ENCODE peak calls at places on chromosomes 12 and 14, in nine cellular contexts. G is stromal cell of bone marrow; T is AG08395; K is activated CD4-positive, alpha-beta T cell treated with anti-CD3 and anti-CD28 coated beads, Interleukin-2, amount 50 U/mL, for 4 hours; I is DMS153; S is HT1080; C is IMR-90; V is frontal cortex; Z is fibroblast of villous mesenchyme. O is an unnamed sample.

GRCh38 chr14:97723834-97724770 is 926.9 kb downstream of the VRK1 start:
- DNase-seq in V (no peak), C (no peak), G (no peak), I (no peak), K (no peak), Z (no peak), S (peak; percentile 26), T (no peak), O (no peak)

GRCh38 chr12:86137936-86138335 is 118.3 kb downstream of the MGAT4C start:
- DNase-seq in G (peak; percentile 58), S (peak; percentile 81), I (no peak), T (no peak), V (no peak), C (peak; percentile 73), Z (peak; percentile 6), K (no peak), O (peak; percentile 80)

GRCh38 chr12:52252728-52253328 is 19.8 kb downstream of the KRT7 start:
- DNase-seq in V (no peak), C (no peak), Z (no peak), S (no peak), G (no peak), K (no peak), T (no peak), I (no peak), O (no peak)

GRCh38 chr12:130787445-130788410 is 51.3 kb downstream of the STX2 start:
- DNase-seq in Z (no peak), I (no peak), C (peak; percentile 35), T (no peak), V (no peak), G (no peak), S (no peak), K (no peak), O (no peak)

GRCh38 chr12:3655331-3655900 is 97.5 kb downstream of the CRACR2A start:
- DNase-seq in K (peak; percentile 3), G (no peak), T (peak; percentile 60), C (no peak), V (peak; percentile 28), I (peak; percentile 29), S (peak; percentile 34), Z (peak; percentile 12), O (no peak)

GRCh38 chr14:89276424-89276975 is 140.5 kb downstream of the FOXN3 start:
- DNase-seq in S (peak; percentile 51), K (peak; percentile 7), C (peak; percentile 76), G (no peak), T (no peak), I (no peak), Z (peak; percentile 18), V (no peak), O (no peak)

GRCh38 chr12:101038289-101038871 is 171.7 kb downstream of the SLC5A8 start:
- DNase-seq in I (no peak), C (peak; percentile 19), S (peak; percentile 17), T (no peak), Z (no peak), V (no peak), K (no peak), G (no peak), O (no peak)

GRCh38 chr12:26360062-26360461 is 164.7 kb downstream of the SSPN start:
- DNase-seq in T (no peak), V (no peak), C (no peak), S (no peak), Z (no peak), I (no peak), K (no peak), G (no peak), O (no peak)

GRCh38 chr12:69881771-69882170 is 56.7 kb downstream of the MYRFL start:
- DNase-seq in Z (no peak), S (no peak), K (no peak), G (no peak), C (no peak), I (no peak), V (no peak), T (no peak), O (no peak)

GRCh38 chr12:71397433-71397954 is 42.1 kb upstream of the LGR5 start:
- DNase-seq in S (peak; percentile 51), G (no peak), Z (peak; percentile 15), K (no peak), T (peak; percentile 33), I (no peak), V (no peak), C (no peak), O (peak; percentile 14)

GRCh38 chr12:115223322-115223721 is 539.3 kb upstream of the TBX3 start:
- DNase-seq in Z (peak; percentile 80), G (peak; percentile 60), T (peak; percentile 31), I (peak; percentile 19), K (no peak), S (peak; percentile 69), C (peak; percentile 82), V (no peak), O (peak; percentile 55)

GRCh38 chr12:7129647-7130536 is at the start of gene CLSTN3:
- DNase-seq in S (peak; percentile 34), T (peak; percentile 98), Z (peak; percentile 77), G (peak; percentile 41), V (peak; percentile 98), I (peak; percentile 61), K (peak; percentile 82), C (peak; percentile 68), O (peak; percentile 43)

GRCh38 chr12:56947633-56948535 is 9.5 kb downstream of the RDH16 start:
- DNase-seq in S (peak; percentile 29), T (no peak), C (no peak), G (no peak), V (no peak), I (no peak), Z (peak; percentile 63), K (no peak), O (no peak)

GRCh38 chr12:30823140-30823669 is 68.5 kb upstream of the CAPRIN2 start:
- DNase-seq in I (no peak), S (no peak), K (peak; percentile 10), Z (no peak), V (no peak), T (no peak), G (no peak), C (no peak), O (no peak)

GRCh38 chr12:18141583-18141982 is 51.6 kb upstream of the RERGL start:
- DNase-seq in I (no peak), C (no peak), G (peak; percentile 79), V (no peak), T (peak; percentile 6), S (peak; percentile 35), Z (no peak), K (no peak), O (peak; percentile 5)

GRCh38 chr14:89056394-89056793 is 231.9 kb downstream of the TTC8 start:
- DNase-seq in V (no peak), Z (no peak), C (no peak), K (no peak), T (no peak), S (no peak), I (no peak), G (no peak), O (no peak)

GRCh38 chr14:103625361-103626095 is 3.5 kb upstream of the KLC1 start:
- DNase-seq in I (no peak), K (no peak), S (no peak), C (no peak), G (no peak), T (no peak), V (no peak), Z (no peak), O (no peak)